ENCODE peak calls at places on chromosome 9, in seven cellular contexts. E is IMR-90, C is progenitor cell of endocrine pancreas, F is Peyer's patch, J is right lobe of liver, V is cardiac fibroblast, D is thoracic aorta. B is an unnamed sample.
A peak's percentile ranks its signal among the peaks of the same experiment; 100 is the strongest.

GRCh38 chr9:86093788-86094555 is 5.4 kb downstream of the GOLM1 start:
- DNase-seq in E (peak; percentile 15), C (peak; percentile 60), F (peak; percentile 80), J (peak; percentile 79), V (peak; percentile 53), D (no peak), B (no peak)

GRCh38 chr9:121386442-121387175 is 16.6 kb upstream of the STOM start:
- DNase-seq in E (no peak), C (no peak), F (no peak), J (no peak), V (no peak), D (no peak), B (no peak)

GRCh38 chr9:121698627-121699270 is 47.3 kb downstream of the DAB2IP start:
- DNase-seq in E (no peak), C (peak; percentile 67), F (no peak), J (no peak), V (no peak), D (no peak), B (no peak)

GRCh38 chr9:117180896-117181456 is 233.9 kb downstream of the ASTN2 start:
- DNase-seq in E (no peak), C (no peak), F (no peak), J (no peak), V (no peak), D (no peak), B (no peak)

GRCh38 chr9:34825780-34826179 is 115.8 kb upstream of the CCL21 start:
- DNase-seq in E (no peak), C (no peak), F (no peak), J (no peak), V (no peak), D (no peak), B (no peak)

GRCh38 chr9:35728041-35728971 is 3.7 kb downstream of the TLN1 start:
- DNase-seq in E (peak; percentile 90), C (no peak), F (peak; percentile 53), J (peak; percentile 70), V (peak; percentile 95), D (peak; percentile 80), B (peak; percentile 67)

GRCh38 chr9:110069326-110070248 is 138.4 kb downstream of the C9orf152 start:
- DNase-seq in E (peak; percentile 96), C (no peak), F (no peak), J (peak; percentile 62), V (peak; percentile 90), D (no peak), B (no peak)

GRCh38 chr9:111897831-111898144 is 1.2 kb downstream of the UGCG start:
- DNase-seq in E (no peak), C (no peak), F (no peak), J (no peak), V (peak; percentile 39), D (no peak), B (no peak)

GRCh38 chr9:8208465-8208864 is 408.9 kb upstream of the DMAC1 start:
- DNase-seq in E (no peak), C (no peak), F (no peak), J (no peak), V (no peak), D (no peak), B (no peak)

GRCh38 chr9:105930007-105930627 is 235.8 kb downstream of the TMEM38B start:
- DNase-seq in E (no peak), C (no peak), F (no peak), J (no peak), V (no peak), D (no peak), B (no peak)

GRCh38 chr9:70409280-70409679 is 5.2 kb downstream of the KLF9 start:
- DNase-seq in E (no peak), C (no peak), F (no peak), J (no peak), V (peak; percentile 56), D (no peak), B (no peak)

GRCh38 chr9:75889977-75890540 is 414 bp upstream of the PCSK5 start:
- DNase-seq in E (peak; percentile 63), C (no peak), F (no peak), J (peak; percentile 38), V (peak; percentile 71), D (no peak), B (no peak)

GRCh38 chr9:85516976-85517637 is 224.6 kb downstream of the AGTPBP1 start:
- DNase-seq in E (no peak), C (no peak), F (no peak), J (no peak), V (no peak), D (no peak), B (no peak)

GRCh38 chr9:13957089-13957488 is 356.9 kb downstream of the NFIB start:
- DNase-seq in E (no peak), C (no peak), F (no peak), J (no peak), V (no peak), D (no peak), B (no peak)

GRCh38 chr9:36559036-36559695 is 13.5 kb upstream of the MELK start:
- DNase-seq in E (peak; percentile 55), C (no peak), F (no peak), J (no peak), V (peak; percentile 64), D (no peak), B (no peak)

DNA sequence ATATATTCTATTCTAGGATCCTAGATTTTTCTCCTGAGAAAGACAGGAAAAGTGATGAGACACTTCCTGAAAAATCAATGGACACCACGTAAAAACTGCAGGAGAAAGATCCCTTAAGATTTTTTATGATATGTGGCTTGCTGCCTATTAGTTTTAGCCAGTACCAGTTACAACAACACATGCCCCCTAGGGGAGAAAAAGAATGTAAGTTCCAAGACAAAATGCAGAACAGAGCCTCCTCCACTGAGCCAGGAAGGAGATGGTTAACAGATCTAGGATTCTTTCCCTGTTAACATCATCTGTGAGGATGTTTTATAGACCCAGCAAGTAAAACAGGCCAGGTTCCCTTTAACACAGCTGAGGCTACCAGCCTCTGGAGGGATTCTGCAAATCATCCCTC is 574.7 kb downstream of the TLE4 start:
- DNase-seq in E (peak; percentile 16), C (no peak), F (no peak), J (no peak), V (no peak), D (no peak), B (no peak)
- TF ChIP-seq CTCF in E (peak; percentile 32), C (peak; percentile 49), F (no peak), J (no peak), V (no peak), D (no peak), B (no peak)

GRCh38 chr9:130026583-130027427 is 16.2 kb downstream of the FNBP1 start:
- DNase-seq in E (no peak), C (no peak), F (no peak), J (no peak), V (no peak), D (no peak), B (no peak)
- TF ChIP-seq CTCF in E (no peak), C (no peak), F (no peak), J (no peak), V (no peak), D (no peak), B (no peak)

DNA sequence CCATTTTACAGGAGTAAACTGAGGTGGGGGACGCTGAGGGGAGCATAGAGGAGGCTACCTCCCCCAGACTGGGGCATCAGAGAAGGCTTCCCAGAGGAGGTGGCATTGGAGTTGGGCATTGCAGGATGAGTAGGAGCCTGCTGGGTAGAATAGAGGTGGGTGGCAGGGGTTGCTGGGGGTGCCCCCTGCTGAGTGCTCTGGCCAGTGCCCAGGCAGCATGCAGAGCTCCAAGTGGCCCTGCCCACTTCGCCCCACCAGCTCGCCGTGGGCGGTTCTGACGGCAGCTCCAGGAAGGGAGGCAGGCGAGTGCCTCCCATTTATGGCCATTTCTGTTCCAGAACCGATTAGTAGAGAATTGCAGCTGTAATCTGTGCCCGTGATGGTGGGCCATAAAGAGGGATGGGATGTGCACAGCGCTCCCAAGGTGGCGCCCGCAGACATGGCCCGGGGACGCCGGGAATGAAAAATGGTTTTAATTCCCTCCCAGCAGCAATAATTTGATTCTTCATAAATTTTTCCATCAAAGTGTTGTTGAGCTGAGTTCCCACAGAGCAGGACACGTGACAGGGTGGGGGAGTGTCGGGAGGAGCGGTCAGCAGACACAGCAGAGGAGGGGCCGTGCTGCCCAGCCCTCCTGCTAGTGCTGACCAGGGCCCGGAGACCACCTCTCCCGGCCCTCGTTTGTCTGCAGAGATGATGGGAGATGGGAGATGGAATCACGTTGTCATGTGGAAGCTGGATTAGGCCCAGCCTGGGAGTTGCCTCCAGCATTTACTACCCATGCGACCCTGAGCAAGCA is 75.5 kb downstream of the LMX1B start:
- DNase-seq in E (no peak), C (no peak), F (no peak), J (no peak), V (no peak), D (no peak), B (no peak)
- TF ChIP-seq CTCF in E (no peak), C (no peak), F (no peak), J (no peak), V (no peak), D (no peak), B (no peak)

GRCh38 chr9:5437254-5438216 is at the start of gene PLGRKT:
- DNase-seq in E (peak; percentile 87), C (peak; percentile 78), F (peak; percentile 96), J (peak; percentile 96), V (peak; percentile 93), D (peak; percentile 85), B (peak; percentile 89)
- TF ChIP-seq CTCF in E (peak; percentile 29), C (peak; percentile 33), F (peak; percentile 33), J (peak; percentile 3), V (peak; percentile 24), D (peak; percentile 30), B (no peak)

GRCh38 chr9:107969141-107969540 is 479.6 kb upstream of the KLF4 start:
- DNase-seq in E (no peak), C (no peak), F (no peak), J (no peak), V (no peak), D (no peak), B (no peak)
- TF ChIP-seq CTCF in E (no peak), C (no peak), F (no peak), J (no peak), V (no peak), D (no peak), B (no peak)

GRCh38 chr9:80507611-80508010 is 935.8 kb downstream of the TLE4 start:
- DNase-seq in E (no peak), C (no peak), F (no peak), J (no peak), V (no peak), D (no peak), B (no peak)

GRCh38 chr9:80503692-80504400 is 932.1 kb downstream of the TLE4 start:
- DNase-seq in E (peak; percentile 6), C (no peak), F (no peak), J (no peak), V (no peak), D (no peak), B (no peak)

GRCh38 chr9:80504525-80505235 is 932.9 kb downstream of the TLE4 start:
- DNase-seq in E (peak; percentile 47), C (no peak), F (no peak), J (no peak), V (no peak), D (no peak), B (no peak)

GRCh38 chr9:80509358-80509757 is 937.6 kb downstream of the TLE4 start:
- DNase-seq in E (no peak), C (no peak), F (no peak), J (no peak), V (no peak), D (no peak), B (no peak)
- TF ChIP-seq CTCF in E (peak; percentile 14), C (peak; percentile 36), F (no peak), J (no peak), V (peak; percentile 12), D (no peak), B (no peak)